ENCODE peak calls at places on chromosome 1, in seven cellular contexts. One of them, this sample, is unnamed.

GRCh38 chr1:6029351-6029750 is 16.3 kb upstream of the KCNAB2 start:
- DNase-seq in cardiac muscle cell: no peak
- DNase-seq in progenitor cell of endocrine pancreas: no peak
- DNase-seq in heart left ventricle: no peak
- DNase-seq in fibroblast of lung: no peak
- DNase-seq in OCI-LY7: no peak
- DNase-seq in CD4-positive, alpha-beta T cell: no peak
- DNase-seq in this sample: no peak

GRCh38 chr1:108590436-108590835 is 30.5 kb downstream of the EEIG2 start:
- DNase-seq in heart left ventricle: peak; percentile 33
- DNase-seq in progenitor cell of endocrine pancreas: no peak
- DNase-seq in OCI-LY7: no peak
- DNase-seq in CD4-positive, alpha-beta T cell: no peak
- DNase-seq in fibroblast of lung: peak; percentile 55
- DNase-seq in cardiac muscle cell: peak; percentile 85
- DNase-seq in this sample: no peak

GRCh38 chr1:39106949-39107740 is 81.0 kb downstream of the NDUFS5 start:
- DNase-seq in heart left ventricle: no peak
- DNase-seq in fibroblast of lung: no peak
- DNase-seq in OCI-LY7: no peak
- DNase-seq in CD4-positive, alpha-beta T cell: no peak
- DNase-seq in cardiac muscle cell: peak; percentile 15
- DNase-seq in progenitor cell of endocrine pancreas: no peak
- DNase-seq in this sample: no peak

GRCh38 chr1:244445320-244446181 is 6.2 kb downstream of the ADSS2 start:
- DNase-seq in CD4-positive, alpha-beta T cell: no peak
- DNase-seq in progenitor cell of endocrine pancreas: no peak
- DNase-seq in fibroblast of lung: peak; percentile 56
- DNase-seq in heart left ventricle: no peak
- DNase-seq in OCI-LY7: no peak
- DNase-seq in cardiac muscle cell: no peak
- DNase-seq in this sample: no peak

GRCh38 chr1:39733161-39733560 is 5.5 kb upstream of the PPIE start:
- DNase-seq in heart left ventricle: no peak
- DNase-seq in cardiac muscle cell: no peak
- DNase-seq in OCI-LY7: no peak
- DNase-seq in fibroblast of lung: peak; percentile 66
- DNase-seq in progenitor cell of endocrine pancreas: no peak
- DNase-seq in CD4-positive, alpha-beta T cell: no peak
- DNase-seq in this sample: peak; percentile 26

GRCh38 chr1:18452550-18452949 is 28.2 kb upstream of the KLHDC7A start:
- DNase-seq in cardiac muscle cell: peak; percentile 23
- DNase-seq in OCI-LY7: peak; percentile 73
- DNase-seq in heart left ventricle: no peak
- DNase-seq in CD4-positive, alpha-beta T cell: no peak
- DNase-seq in fibroblast of lung: no peak
- DNase-seq in progenitor cell of endocrine pancreas: no peak
- DNase-seq in this sample: peak; percentile 4

GRCh38 chr1:145988773-145989172 is 7.6 kb downstream of the TXNIP start:
- DNase-seq in OCI-LY7: no peak
- DNase-seq in heart left ventricle: no peak
- DNase-seq in cardiac muscle cell: no peak
- DNase-seq in progenitor cell of endocrine pancreas: no peak
- DNase-seq in CD4-positive, alpha-beta T cell: no peak
- DNase-seq in fibroblast of lung: no peak
- DNase-seq in this sample: no peak

GRCh38 chr1:12039141-12039525 is 19.8 kb downstream of the MIIP start:
- DNase-seq in heart left ventricle: no peak
- DNase-seq in fibroblast of lung: no peak
- DNase-seq in CD4-positive, alpha-beta T cell: no peak
- DNase-seq in OCI-LY7: no peak
- DNase-seq in progenitor cell of endocrine pancreas: no peak
- DNase-seq in cardiac muscle cell: no peak
- DNase-seq in this sample: no peak

GRCh38 chr1:33435096-33435820 is 4.4 kb upstream of the PHC2 start:
- DNase-seq in cardiac muscle cell: peak; percentile 57
- DNase-seq in progenitor cell of endocrine pancreas: no peak
- DNase-seq in OCI-LY7: no peak
- DNase-seq in CD4-positive, alpha-beta T cell: no peak
- DNase-seq in fibroblast of lung: peak; percentile 69
- DNase-seq in heart left ventricle: no peak
- DNase-seq in this sample: no peak

GRCh38 chr1:217528271-217528670 is 102.6 kb downstream of the GPATCH2 start:
- DNase-seq in heart left ventricle: no peak
- DNase-seq in fibroblast of lung: peak; percentile 66
- DNase-seq in cardiac muscle cell: peak; percentile 32
- DNase-seq in progenitor cell of endocrine pancreas: no peak
- DNase-seq in CD4-positive, alpha-beta T cell: no peak
- DNase-seq in OCI-LY7: no peak
- DNase-seq in this sample: no peak

GRCh38 chr1:167737169-167737568 is 15.4 kb downstream of the MPZL1 start:
- DNase-seq in CD4-positive, alpha-beta T cell: no peak
- DNase-seq in OCI-LY7: no peak
- DNase-seq in cardiac muscle cell: no peak
- DNase-seq in progenitor cell of endocrine pancreas: no peak
- DNase-seq in fibroblast of lung: no peak
- DNase-seq in heart left ventricle: no peak
- DNase-seq in this sample: no peak

GRCh38 chr1:54904476-54905048 is 17.6 kb upstream of the DHCR24 start:
- DNase-seq in progenitor cell of endocrine pancreas: no peak
- DNase-seq in CD4-positive, alpha-beta T cell: no peak
- DNase-seq in heart left ventricle: no peak
- DNase-seq in fibroblast of lung: peak; percentile 89
- DNase-seq in OCI-LY7: no peak
- DNase-seq in cardiac muscle cell: peak; percentile 17
- DNase-seq in this sample: no peak

GRCh38 chr1:99727575-99728190 is 38.8 kb downstream of the FRRS1 start:
- DNase-seq in cardiac muscle cell: peak; percentile 82
- DNase-seq in progenitor cell of endocrine pancreas: no peak
- DNase-seq in CD4-positive, alpha-beta T cell: no peak
- DNase-seq in fibroblast of lung: peak; percentile 85
- DNase-seq in OCI-LY7: no peak
- DNase-seq in heart left ventricle: no peak
- DNase-seq in this sample: no peak

GRCh38 chr1:15323989-15324866 is 77.2 kb downstream of the FHAD1 start:
- DNase-seq in progenitor cell of endocrine pancreas: no peak
- DNase-seq in cardiac muscle cell: no peak
- DNase-seq in OCI-LY7: no peak
- DNase-seq in fibroblast of lung: no peak
- DNase-seq in CD4-positive, alpha-beta T cell: no peak
- DNase-seq in heart left ventricle: no peak
- DNase-seq in this sample: no peak

GRCh38 chr1:39348278-39348677 is 143.2 kb upstream of the BMP8A start:
- DNase-seq in heart left ventricle: no peak
- DNase-seq in cardiac muscle cell: no peak
- DNase-seq in CD4-positive, alpha-beta T cell: no peak
- DNase-seq in OCI-LY7: no peak
- DNase-seq in progenitor cell of endocrine pancreas: no peak
- DNase-seq in fibroblast of lung: no peak
- DNase-seq in this sample: no peak

GRCh38 chr1:63691672-63692425 is 82.0 kb upstream of the ROR1 start:
- DNase-seq in CD4-positive, alpha-beta T cell: no peak
- DNase-seq in cardiac muscle cell: peak; percentile 96
- DNase-seq in progenitor cell of endocrine pancreas: no peak
- DNase-seq in heart left ventricle: peak; percentile 56
- DNase-seq in OCI-LY7: peak; percentile 68
- DNase-seq in fibroblast of lung: peak; percentile 85
- DNase-seq in this sample: peak; percentile 46

DNA sequence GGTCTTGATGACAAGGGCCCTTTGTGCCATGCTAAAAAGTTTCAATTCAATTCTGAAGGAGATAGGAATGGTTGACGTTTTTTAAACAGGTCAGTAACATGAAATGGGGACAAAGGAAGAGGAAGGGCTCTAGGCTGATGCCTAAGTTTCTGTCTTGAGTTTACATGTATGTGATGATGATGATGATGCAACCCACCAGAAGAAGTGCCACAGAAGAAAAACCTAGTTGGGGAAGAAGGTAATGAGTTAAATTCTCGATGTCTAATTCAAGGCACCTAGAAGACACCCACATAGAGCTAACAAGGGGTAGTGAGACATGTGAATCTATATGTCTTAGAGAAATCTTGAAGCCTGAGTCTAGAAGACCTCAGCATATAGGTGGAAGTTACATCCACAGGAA is 44.4 kb upstream of the ATP1A1 start:
- DNase-seq in cardiac muscle cell: no peak
- DNase-seq in heart left ventricle: no peak
- DNase-seq in CD4-positive, alpha-beta T cell: no peak
- DNase-seq in progenitor cell of endocrine pancreas: no peak
- DNase-seq in fibroblast of lung: no peak
- DNase-seq in OCI-LY7: no peak
- DNase-seq in this sample: no peak
- TF ChIP-seq CTCF in cardiac muscle cell: no peak
- TF ChIP-seq CTCF in heart left ventricle: no peak
- TF ChIP-seq CTCF in CD4-positive, alpha-beta T cell: no peak
- TF ChIP-seq CTCF in progenitor cell of endocrine pancreas: no peak
- TF ChIP-seq CTCF in fibroblast of lung: no peak
- TF ChIP-seq CTCF in OCI-LY7: no peak
- TF ChIP-seq CTCF in this sample: no peak

DNA sequence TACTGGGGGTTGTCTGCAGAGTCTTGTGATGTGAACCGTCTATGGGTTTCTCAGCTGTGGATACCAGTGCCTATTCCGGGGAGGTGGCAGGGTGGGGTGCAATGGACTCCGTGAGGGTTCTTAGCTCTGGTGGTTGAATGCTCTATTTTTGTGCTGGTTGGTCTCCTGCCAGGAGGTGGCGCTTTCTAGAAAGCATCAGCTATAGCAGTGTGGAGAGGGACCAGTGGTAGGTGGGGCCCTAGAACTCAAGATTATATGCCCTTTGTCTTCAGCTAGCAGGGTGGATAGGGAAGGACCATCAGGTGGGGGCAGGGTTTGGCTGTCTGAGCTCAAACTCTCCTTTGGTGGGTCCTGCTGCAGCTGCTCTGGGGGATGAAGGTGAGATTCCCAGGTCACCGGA is 127.3 kb upstream of the PLD5 start:
- DNase-seq in cardiac muscle cell: no peak
- DNase-seq in progenitor cell of endocrine pancreas: no peak
- DNase-seq in OCI-LY7: peak; percentile 14
- DNase-seq in fibroblast of lung: no peak
- DNase-seq in CD4-positive, alpha-beta T cell: no peak
- DNase-seq in heart left ventricle: no peak
- DNase-seq in this sample: peak; percentile 27
- TF ChIP-seq CTCF in cardiac muscle cell: no peak
- TF ChIP-seq CTCF in progenitor cell of endocrine pancreas: peak; percentile 43
- TF ChIP-seq CTCF in OCI-LY7: peak; percentile 63
- TF ChIP-seq CTCF in fibroblast of lung: no peak
- TF ChIP-seq CTCF in CD4-positive, alpha-beta T cell: no peak
- TF ChIP-seq CTCF in heart left ventricle: no peak
- TF ChIP-seq CTCF in this sample: no peak

DNA sequence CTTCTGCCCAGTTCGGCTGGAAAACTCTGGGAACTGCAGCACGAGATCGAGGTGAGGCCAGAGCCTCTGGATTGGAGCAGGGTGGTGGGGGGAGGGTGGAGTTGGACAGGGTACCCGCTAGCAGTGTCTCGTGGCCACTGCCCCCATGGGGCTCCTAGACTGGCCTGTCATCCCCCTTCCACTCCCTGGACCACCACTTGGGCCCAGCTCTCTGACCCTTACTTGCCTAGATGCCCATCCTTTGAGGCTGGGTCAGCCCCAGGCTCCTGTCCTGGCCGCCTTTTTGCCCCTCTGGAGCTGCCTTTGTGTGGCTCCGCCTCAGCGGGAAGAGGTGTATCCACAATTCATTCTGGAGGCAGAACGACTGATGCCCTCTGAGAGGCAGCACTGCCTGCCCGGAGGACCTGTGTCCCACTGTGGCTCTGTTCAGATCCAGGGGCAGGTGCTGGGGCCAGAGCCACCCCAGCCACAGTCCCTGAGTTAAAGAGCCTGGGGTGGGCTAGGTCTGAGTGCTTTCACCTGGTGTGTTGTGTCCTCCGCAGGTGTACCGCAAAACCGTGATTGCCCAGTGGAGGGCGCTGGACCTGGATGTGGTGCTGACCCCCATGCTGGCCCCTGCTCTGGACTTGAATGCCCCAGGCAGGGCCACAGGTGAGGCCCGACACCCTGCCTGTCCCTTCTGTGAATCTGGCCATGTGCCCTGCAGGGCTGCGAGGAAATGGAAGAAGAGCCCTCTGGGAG is 17.7 kb downstream of the FAAH start:
- DNase-seq in cardiac muscle cell: no peak
- DNase-seq in CD4-positive, alpha-beta T cell: no peak
- DNase-seq in heart left ventricle: no peak
- DNase-seq in progenitor cell of endocrine pancreas: no peak
- DNase-seq in OCI-LY7: no peak
- DNase-seq in fibroblast of lung: no peak
- DNase-seq in this sample: peak; percentile 51
- TF ChIP-seq CTCF in cardiac muscle cell: peak; percentile 40
- TF ChIP-seq CTCF in CD4-positive, alpha-beta T cell: no peak
- TF ChIP-seq CTCF in heart left ventricle: no peak
- TF ChIP-seq CTCF in progenitor cell of endocrine pancreas: peak; percentile 53
- TF ChIP-seq CTCF in OCI-LY7: peak; percentile 78
- TF ChIP-seq CTCF in fibroblast of lung: no peak
- TF ChIP-seq CTCF in this sample: peak; percentile 67

GRCh38 chr1:174982971-174983689 is 16.6 kb upstream of the CACYBP start:
- DNase-seq in fibroblast of lung: peak; percentile 22
- DNase-seq in OCI-LY7: peak; percentile 76
- DNase-seq in progenitor cell of endocrine pancreas: no peak
- DNase-seq in heart left ventricle: no peak
- DNase-seq in CD4-positive, alpha-beta T cell: peak; percentile 25
- DNase-seq in cardiac muscle cell: peak; percentile 77
- DNase-seq in this sample: peak; percentile 52
- TF ChIP-seq CTCF in fibroblast of lung: peak; percentile 32
- TF ChIP-seq CTCF in OCI-LY7: peak; percentile 98
- TF ChIP-seq CTCF in progenitor cell of endocrine pancreas: peak; percentile 76
- TF ChIP-seq CTCF in heart left ventricle: peak; percentile 65
- TF ChIP-seq CTCF in CD4-positive, alpha-beta T cell: peak; percentile 78
- TF ChIP-seq CTCF in cardiac muscle cell: peak; percentile 64
- TF ChIP-seq CTCF in this sample: peak; percentile 71

GRCh38 chr1:187203257-187203656 is 374.5 kb downstream of the PLA2G4A start:
- DNase-seq in OCI-LY7: no peak
- DNase-seq in progenitor cell of endocrine pancreas: no peak
- DNase-seq in heart left ventricle: no peak
- DNase-seq in cardiac muscle cell: no peak
- DNase-seq in fibroblast of lung: peak; percentile 75
- DNase-seq in CD4-positive, alpha-beta T cell: no peak
- DNase-seq in this sample: no peak

GRCh38 chr1:187197685-187198084 is 368.9 kb downstream of the PLA2G4A start:
- DNase-seq in cardiac muscle cell: no peak
- DNase-seq in CD4-positive, alpha-beta T cell: no peak
- DNase-seq in heart left ventricle: no peak
- DNase-seq in progenitor cell of endocrine pancreas: no peak
- DNase-seq in fibroblast of lung: no peak
- DNase-seq in OCI-LY7: no peak
- DNase-seq in this sample: no peak
- TF ChIP-seq CTCF in cardiac muscle cell: no peak
- TF ChIP-seq CTCF in CD4-positive, alpha-beta T cell: no peak
- TF ChIP-seq CTCF in heart left ventricle: no peak
- TF ChIP-seq CTCF in progenitor cell of endocrine pancreas: no peak
- TF ChIP-seq CTCF in fibroblast of lung: no peak
- TF ChIP-seq CTCF in OCI-LY7: no peak
- TF ChIP-seq CTCF in this sample: no peak

This sample was measured in activated CD8-positive, alpha-beta T cell treated with anti-CD3 and anti-CD28 coated beads for 36 hours.